ENCODE peak calls at places on chromosomes 7 and 10, in six cellular contexts. One of them, this sample, is unnamed.

GRCh38 chr7:155818154-155818819 is 6.0 kb upstream of the SHH start:
- DNase-seq in AG10803: no peak
- DNase-seq in endodermal cell: no peak
- DNase-seq in colonic mucosa: no peak
- DNase-seq in endothelial cell: no peak
- DNase-seq in adrenal gland: peak
- DNase-seq in this sample: no peak

GRCh38 chr10:24344279-24344678 is 135.3 kb downstream of the KIAA1217 start:
- DNase-seq in AG10803: peak
- DNase-seq in endodermal cell: no peak
- DNase-seq in colonic mucosa: no peak
- DNase-seq in endothelial cell: no peak
- DNase-seq in adrenal gland: no peak
- DNase-seq in this sample: no peak

GRCh38 chr7:103902917-103903316 is 86.5 kb downstream of the RELN start:
- DNase-seq in AG10803: no peak
- DNase-seq in endodermal cell: no peak
- DNase-seq in colonic mucosa: no peak
- DNase-seq in endothelial cell: no peak
- DNase-seq in adrenal gland: no peak
- DNase-seq in this sample: no peak

GRCh38 chr7:134727711-134728110 is 51.7 kb upstream of the CALD1 start:
- DNase-seq in AG10803: no peak
- DNase-seq in endodermal cell: no peak
- DNase-seq in colonic mucosa: no peak
- DNase-seq in endothelial cell: no peak
- DNase-seq in adrenal gland: no peak
- DNase-seq in this sample: no peak

GRCh38 chr10:34102917-34103506 is 712.1 kb downstream of the PARD3 start:
- DNase-seq in AG10803: peak
- DNase-seq in endodermal cell: no peak
- DNase-seq in colonic mucosa: no peak
- DNase-seq in endothelial cell: no peak
- DNase-seq in adrenal gland: no peak
- DNase-seq in this sample: no peak

GRCh38 chr7:27651702-27652101 is 11.0 kb downstream of the HIBADH start:
- DNase-seq in AG10803: no peak
- DNase-seq in endodermal cell: no peak
- DNase-seq in colonic mucosa: no peak
- DNase-seq in endothelial cell: no peak
- DNase-seq in adrenal gland: no peak
- DNase-seq in this sample: no peak

GRCh38 chr7:150356265-150356897 is 12.2 kb upstream of the REPIN1 start:
- DNase-seq in AG10803: peak
- DNase-seq in endodermal cell: peak
- DNase-seq in colonic mucosa: no peak
- DNase-seq in endothelial cell: no peak
- DNase-seq in adrenal gland: no peak
- DNase-seq in this sample: no peak

GRCh38 chr10:101130984-101131961 is at the start of gene TLX1:
- DNase-seq in AG10803: no peak
- DNase-seq in endodermal cell: peak
- DNase-seq in colonic mucosa: no peak
- DNase-seq in endothelial cell: peak
- DNase-seq in adrenal gland: no peak
- DNase-seq in this sample: peak

GRCh38 chr10:131844546-131845084 is 56.2 kb upstream of the PPP2R2D start:
- DNase-seq in AG10803: no peak
- DNase-seq in endodermal cell: peak
- DNase-seq in colonic mucosa: no peak
- DNase-seq in endothelial cell: no peak
- DNase-seq in adrenal gland: no peak
- DNase-seq in this sample: peak

GRCh38 chr7:13713092-13713491 is 276.4 kb downstream of the ETV1 start:
- DNase-seq in AG10803: no peak
- DNase-seq in endodermal cell: no peak
- DNase-seq in colonic mucosa: no peak
- DNase-seq in endothelial cell: no peak
- DNase-seq in adrenal gland: no peak
- DNase-seq in this sample: no peak

GRCh38 chr10:34420795-34421194 is 394.3 kb downstream of the PARD3 start:
- DNase-seq in AG10803: no peak
- DNase-seq in endodermal cell: no peak
- DNase-seq in colonic mucosa: no peak
- DNase-seq in endothelial cell: no peak
- DNase-seq in adrenal gland: no peak
- DNase-seq in this sample: no peak

GRCh38 chr10:67612577-67613537 is 83.1 kb downstream of the CTNNA3 start:
- DNase-seq in AG10803: peak
- DNase-seq in endodermal cell: no peak
- DNase-seq in colonic mucosa: no peak
- DNase-seq in endothelial cell: no peak
- DNase-seq in adrenal gland: no peak
- DNase-seq in this sample: no peak

GRCh38 chr7:50396856-50397255 is 53.3 kb downstream of the FIGNL1 start:
- DNase-seq in AG10803: no peak
- DNase-seq in endodermal cell: no peak
- DNase-seq in colonic mucosa: no peak
- DNase-seq in endothelial cell: no peak
- DNase-seq in adrenal gland: no peak
- DNase-seq in this sample: no peak

GRCh38 chr10:76040830-76041220 is 609.4 kb downstream of the LRMDA start:
- DNase-seq in AG10803: no peak
- DNase-seq in endodermal cell: no peak
- DNase-seq in colonic mucosa: no peak
- DNase-seq in endothelial cell: no peak
- DNase-seq in adrenal gland: no peak
- DNase-seq in this sample: no peak

GRCh38 chr7:39421251-39421650 is 145.0 kb upstream of the YAE1 start:
- DNase-seq in AG10803: no peak
- DNase-seq in endodermal cell: no peak
- DNase-seq in colonic mucosa: no peak
- DNase-seq in endothelial cell: no peak
- DNase-seq in adrenal gland: no peak
- DNase-seq in this sample: no peak

GRCh38 chr7:149144996-149145850 is 2.0 kb upstream of the ZNF398 start:
- DNase-seq in AG10803: no peak
- DNase-seq in endodermal cell: peak
- DNase-seq in colonic mucosa: no peak
- DNase-seq in endothelial cell: no peak
- DNase-seq in adrenal gland: no peak
- DNase-seq in this sample: no peak

GRCh38 chr7:121605297-121605640 is 209.2 kb upstream of the FAM3C start:
- DNase-seq in AG10803: no peak
- DNase-seq in endodermal cell: no peak
- DNase-seq in colonic mucosa: no peak
- DNase-seq in endothelial cell: no peak
- DNase-seq in adrenal gland: no peak
- DNase-seq in this sample: no peak

GRCh38 chr7:86991093-86991769 is 68.2 kb downstream of the ELAPOR2 start:
- DNase-seq in AG10803: no peak
- DNase-seq in endodermal cell: no peak
- DNase-seq in colonic mucosa: no peak
- DNase-seq in endothelial cell: no peak
- DNase-seq in adrenal gland: no peak
- DNase-seq in this sample: no peak

DNA sequence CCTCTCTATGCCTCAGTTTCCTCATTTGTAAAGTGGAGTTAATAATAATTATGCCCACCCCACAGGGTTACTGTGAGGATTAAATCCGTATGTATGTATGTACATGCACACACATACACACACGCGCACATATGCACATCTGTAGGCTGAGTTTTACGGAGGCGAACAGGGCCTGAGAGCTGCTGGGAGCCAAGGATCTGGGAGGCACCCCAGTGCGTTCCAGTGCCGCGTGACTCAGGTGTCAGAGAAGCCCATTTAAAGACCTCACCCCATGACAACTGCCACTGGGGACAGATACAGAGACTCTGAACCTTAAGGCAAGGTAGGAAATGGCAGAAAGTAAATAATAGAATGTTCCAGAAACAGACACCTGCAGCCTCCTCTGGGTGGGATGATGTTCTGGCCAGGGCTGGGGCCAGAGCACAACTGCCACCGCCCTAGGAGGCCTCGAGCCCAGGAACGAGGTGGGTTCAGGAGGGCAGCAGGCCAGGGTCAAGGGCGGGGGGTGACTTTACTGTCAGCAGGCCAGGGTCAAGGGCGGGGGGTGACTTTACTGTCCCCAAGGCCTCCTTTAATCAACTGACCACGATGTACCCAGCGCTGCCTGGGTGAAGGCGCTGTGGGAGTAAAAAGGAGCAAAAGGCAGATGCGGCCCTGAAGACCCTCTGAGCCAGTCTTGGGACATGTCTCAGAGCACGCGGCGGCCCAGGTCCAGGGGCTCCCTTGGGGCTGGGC is 54.9 kb downstream of the PRKAG2 start:
- DNase-seq in AG10803: no peak
- DNase-seq in endodermal cell: no peak
- DNase-seq in colonic mucosa: no peak
- DNase-seq in endothelial cell: no peak
- DNase-seq in adrenal gland: no peak
- DNase-seq in this sample: no peak
- TF ChIP-seq CTCF in AG10803: no peak
- TF ChIP-seq CTCF in endodermal cell: no peak
- TF ChIP-seq CTCF in colonic mucosa: no peak
- TF ChIP-seq CTCF in endothelial cell: no peak
- TF ChIP-seq CTCF in adrenal gland: no peak
- TF ChIP-seq CTCF in this sample: no peak

GRCh38 chr10:14952851-14953451 is 945 bp downstream of the DCLRE1C start:
- DNase-seq in AG10803: no peak
- DNase-seq in endodermal cell: peak
- DNase-seq in colonic mucosa: no peak
- DNase-seq in endothelial cell: peak
- DNase-seq in adrenal gland: no peak
- DNase-seq in this sample: no peak
- TF ChIP-seq CTCF in AG10803: peak
- TF ChIP-seq CTCF in endodermal cell: no peak
- TF ChIP-seq CTCF in colonic mucosa: no peak
- TF ChIP-seq CTCF in endothelial cell: no peak
- TF ChIP-seq CTCF in adrenal gland: no peak
- TF ChIP-seq CTCF in this sample: no peak

DNA sequence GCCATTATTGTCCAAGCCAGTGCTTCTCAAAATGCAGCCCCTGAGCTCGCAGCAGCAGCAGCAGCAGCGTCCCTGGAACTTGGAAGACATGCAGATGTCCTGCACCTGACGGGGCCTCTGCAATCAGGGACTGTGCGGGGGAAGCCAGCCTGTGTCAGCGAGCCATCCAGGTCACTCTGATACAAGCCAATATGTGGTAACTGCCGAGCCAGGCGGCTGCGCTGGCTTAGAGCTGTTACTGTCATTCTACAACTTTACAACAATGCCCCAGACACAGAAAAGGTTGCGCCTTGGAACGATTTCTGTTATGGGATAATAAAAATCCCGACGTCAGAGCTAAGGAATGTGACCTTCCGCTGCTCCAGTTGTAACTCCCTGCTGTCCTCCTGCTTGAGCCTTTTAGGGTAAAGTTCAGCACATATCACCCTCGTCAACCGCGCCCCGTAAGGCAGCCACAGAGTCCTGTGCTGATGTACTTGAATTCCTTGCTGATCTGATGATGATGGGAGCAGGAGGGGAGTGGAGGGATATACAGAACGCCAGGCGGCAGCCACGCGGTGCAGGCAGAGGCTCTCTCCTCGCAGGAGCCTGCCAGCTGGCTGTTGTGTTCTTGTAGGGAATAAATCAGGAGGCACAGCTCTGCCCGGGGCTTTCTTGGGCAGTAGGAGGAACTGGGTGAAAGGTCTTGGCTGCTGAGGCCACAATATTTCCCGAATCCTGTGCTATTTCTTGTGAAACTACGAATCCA is 20.0 kb upstream of the CRYGN start:
- DNase-seq in AG10803: peak
- DNase-seq in endodermal cell: peak
- DNase-seq in colonic mucosa: peak
- DNase-seq in endothelial cell: no peak
- DNase-seq in adrenal gland: peak
- DNase-seq in this sample: peak
- TF ChIP-seq CTCF in AG10803: peak
- TF ChIP-seq CTCF in endodermal cell: no peak
- TF ChIP-seq CTCF in colonic mucosa: no peak
- TF ChIP-seq CTCF in endothelial cell: no peak
- TF ChIP-seq CTCF in adrenal gland: peak
- TF ChIP-seq CTCF in this sample: no peak

GRCh38 chr7:11486271-11486670 is 345.7 kb downstream of the THSD7A start:
- DNase-seq in AG10803: no peak
- DNase-seq in endodermal cell: no peak
- DNase-seq in colonic mucosa: no peak
- DNase-seq in endothelial cell: no peak
- DNase-seq in adrenal gland: no peak
- DNase-seq in this sample: no peak
- TF ChIP-seq CTCF in AG10803: no peak
- TF ChIP-seq CTCF in endodermal cell: no peak
- TF ChIP-seq CTCF in colonic mucosa: no peak
- TF ChIP-seq CTCF in endothelial cell: no peak
- TF ChIP-seq CTCF in adrenal gland: no peak
- TF ChIP-seq CTCF in this sample: no peak

DNA sequence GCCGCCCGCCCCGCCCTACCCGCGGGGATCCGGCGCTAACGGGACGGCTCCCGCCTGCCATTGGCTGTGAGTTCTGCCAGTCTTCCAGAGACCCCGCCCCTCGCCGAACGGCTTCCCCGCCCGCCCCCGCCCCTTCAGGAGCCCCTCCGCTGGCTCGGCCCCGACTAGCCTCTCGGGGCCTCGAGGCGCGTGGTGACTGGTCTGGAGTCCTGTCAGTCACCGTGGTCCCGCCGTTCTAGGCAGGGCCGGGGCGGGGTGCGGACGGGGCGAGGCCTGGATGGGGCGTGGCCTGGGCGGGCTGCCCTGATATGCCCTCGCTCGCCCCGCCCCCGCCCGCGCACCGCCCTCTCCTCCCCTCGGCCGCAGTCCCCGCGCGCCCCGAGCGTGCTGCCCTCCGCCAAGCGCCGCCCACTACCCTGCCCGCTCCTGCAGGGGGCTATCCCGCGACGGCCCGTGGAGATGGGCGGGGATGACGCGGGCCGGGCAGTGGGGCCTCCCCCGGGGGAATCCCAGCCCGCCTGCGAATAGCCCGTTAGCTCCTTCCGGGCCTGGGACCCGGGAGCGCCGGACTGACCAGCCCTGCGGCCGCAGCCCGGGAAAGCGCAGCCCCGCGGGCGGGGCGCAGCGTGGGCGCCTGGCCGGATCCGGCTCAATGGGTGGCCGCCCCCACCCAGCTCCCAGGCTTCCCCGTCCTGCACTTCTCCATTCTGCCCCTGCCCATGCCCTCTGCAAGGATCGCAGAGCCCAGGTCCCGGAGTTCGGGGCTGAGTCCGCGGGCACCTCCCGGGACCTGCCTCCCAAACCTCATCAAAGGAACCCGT is 444 bp upstream of the HIP1 start:
- DNase-seq in AG10803: peak
- DNase-seq in endodermal cell: peak
- DNase-seq in colonic mucosa: peak
- DNase-seq in endothelial cell: peak
- DNase-seq in adrenal gland: peak
- DNase-seq in this sample: peak
- TF ChIP-seq CTCF in AG10803: no peak
- TF ChIP-seq CTCF in endodermal cell: no peak
- TF ChIP-seq CTCF in colonic mucosa: no peak
- TF ChIP-seq CTCF in endothelial cell: no peak
- TF ChIP-seq CTCF in adrenal gland: no peak
- TF ChIP-seq CTCF in this sample: no peak